ENCODE peak calls at places on chromosomes 1 and 21, in four cellular contexts. S is tibial nerve, G is PC-3, R is left lung. B is an unnamed sample.

GRCh38 chr1:36099681-36100341 is 11.1 kb downstream of the ADPRS start:
- DNase-seq in S (peak), G (peak), R (peak), B (peak)

GRCh38 chr21:29342394-29342957 is 43.8 kb downstream of the BACH1 start:
- DNase-seq in S (peak), G (peak), R (peak), B (no peak)

GRCh38 chr1:32100359-32100758 is 7.5 kb upstream of the KPNA6 start:
- DNase-seq in S (no peak), G (no peak), R (no peak), B (no peak)

GRCh38 chr1:7717769-7718368 is 53.2 kb upstream of the VAMP3 start:
- DNase-seq in S (no peak), G (peak), R (no peak), B (no peak)

GRCh38 chr1:185537601-185538000 is 196.6 kb upstream of the HMCN1 start:
- DNase-seq in S (no peak), G (no peak), R (no peak), B (no peak)

GRCh38 chr1:53639251-53639721 is 99.7 kb downstream of the GLIS1 start:
- DNase-seq in S (no peak), G (peak), R (peak), B (peak)

GRCh38 chr1:232844791-232845190 is 39.6 kb downstream of the MAP10 start:
- DNase-seq in S (no peak), G (peak), R (no peak), B (no peak)

GRCh38 chr21:44982558-44983244 is 42.9 kb downstream of the SLX9 start:
- DNase-seq in S (no peak), G (peak), R (no peak), B (no peak)

GRCh38 chr1:51303751-51304196 is 26.6 kb downstream of the TTC39A start:
- DNase-seq in S (no peak), G (no peak), R (no peak), B (no peak)

GRCh38 chr1:116806245-116806644 is 52.0 kb downstream of the CD2 start:
- DNase-seq in S (no peak), G (no peak), R (no peak), B (no peak)

GRCh38 chr1:3076388-3076740 is 7.4 kb downstream of the PRDM16 start:
- DNase-seq in S (no peak), G (no peak), R (no peak), B (no peak)

GRCh38 chr21:41726970-41727783 is 39.7 kb downstream of the RIPK4 start:
- DNase-seq in S (peak), G (peak), R (no peak), B (peak)

GRCh38 chr21:28959367-28960099 is 33.1 kb downstream of the LTN1 start:
- DNase-seq in S (no peak), G (peak), R (no peak), B (no peak)

GRCh38 chr1:58769809-58770345 is 14.0 kb downstream of the JUN start:
- DNase-seq in S (no peak), G (no peak), R (no peak), B (no peak)

GRCh38 chr1:182111496-182111895 is 50.0 kb upstream of the ZNF648 start:
- DNase-seq in S (no peak), G (no peak), R (no peak), B (no peak)

GRCh38 chr1:236759252-236759859 is 35.7 kb upstream of the MTR start:
- DNase-seq in S (no peak), G (peak), R (no peak), B (peak)

GRCh38 chr1:81832573-81832972 is 31.8 kb downstream of the ADGRL2 start:
- DNase-seq in S (no peak), G (no peak), R (no peak), B (no peak)

GRCh38 chr1:89855413-89856123 is 34.7 kb downstream of the LRRC8D start:
- DNase-seq in S (no peak), G (peak), R (no peak), B (no peak)

GRCh38 chr1:85583355-85584263 is 3.0 kb downstream of the CCN1 start:
- DNase-seq in S (no peak), G (peak), R (no peak), B (no peak)

GRCh38 chr1:204464701-204465100 is 29.9 kb downstream of the PIK3C2B start:
- DNase-seq in S (no peak), G (no peak), R (no peak), B (no peak)

GRCh38 chr1:158972841-158973240 is 36.9 kb upstream of the IFI16 start:
- DNase-seq in S (no peak), G (peak), R (no peak), B (no peak)

GRCh38 chr1:18527921-18528320 is 47.2 kb downstream of the KLHDC7A start:
- DNase-seq in S (no peak), G (no peak), R (no peak), B (no peak)

GRCh38 chr1:13543927-13544556 is 30.2 kb upstream of the LRRC38 start:
- DNase-seq in S (no peak), G (peak), R (peak), B (peak)

GRCh38 chr1:17112496-17113236 is 6.6 kb downstream of the PADI2 start:
- DNase-seq in S (no peak), G (no peak), R (no peak), B (no peak)

GRCh38 chr1:6358757-6359567 is 34.6 kb downstream of the ACOT7 start:
- DNase-seq in S (no peak), G (no peak), R (no peak), B (peak)

GRCh38 chr1:22428672-22429071 is 23.0 kb upstream of the ZBTB40 start:
- DNase-seq in S (no peak), G (peak), R (no peak), B (peak)

GRCh38 chr1:32742132-32742947 is 39.8 kb upstream of the SYNC start:
- DNase-seq in S (no peak), G (peak), R (no peak), B (peak)

GRCh38 chr1:34843392-34844251 is 15.9 kb downstream of the SMIM12 start:
- DNase-seq in S (no peak), G (no peak), R (no peak), B (no peak)

GRCh38 chr21:19322360-19322759 is 918.8 kb upstream of the TMPRSS15 start:
- DNase-seq in S (no peak), G (peak), R (no peak), B (no peak)

DNA sequence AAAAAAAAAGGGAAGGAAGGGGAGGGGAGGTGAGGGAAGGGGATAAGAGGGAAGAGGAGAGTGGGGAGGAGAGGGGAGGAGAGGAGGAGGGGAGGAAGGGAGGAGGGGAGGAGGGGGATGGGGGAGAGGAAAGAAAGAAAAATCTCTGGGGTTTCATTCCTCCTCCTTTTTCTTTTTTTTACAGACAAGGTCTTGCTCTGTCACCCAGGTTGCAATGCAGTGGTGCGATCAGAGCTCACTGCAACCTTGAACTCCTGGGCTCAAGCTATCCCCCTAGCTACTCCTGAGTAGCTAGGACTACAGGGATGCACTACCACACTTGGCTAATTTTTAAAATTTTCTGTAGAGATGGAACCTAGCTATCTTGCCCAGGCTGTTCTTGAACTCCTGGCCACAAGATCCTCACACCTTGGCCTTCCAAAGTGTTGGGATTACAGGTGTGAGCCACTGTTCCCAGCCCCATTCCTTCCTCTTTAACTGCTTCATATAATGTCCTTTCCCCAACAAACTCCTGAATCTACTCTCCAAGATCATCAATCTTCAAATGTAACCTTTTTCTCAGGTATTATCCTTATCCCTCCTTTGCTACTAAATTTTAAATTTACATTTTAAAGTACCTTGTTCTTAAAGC is 23.2 kb downstream of the GON4L start:
- DNase-seq in S (no peak), G (no peak), R (no peak), B (no peak)
- H3K4me3 ChIP-seq in S (no peak), G (no peak), R (no peak), B (no peak)

DNA sequence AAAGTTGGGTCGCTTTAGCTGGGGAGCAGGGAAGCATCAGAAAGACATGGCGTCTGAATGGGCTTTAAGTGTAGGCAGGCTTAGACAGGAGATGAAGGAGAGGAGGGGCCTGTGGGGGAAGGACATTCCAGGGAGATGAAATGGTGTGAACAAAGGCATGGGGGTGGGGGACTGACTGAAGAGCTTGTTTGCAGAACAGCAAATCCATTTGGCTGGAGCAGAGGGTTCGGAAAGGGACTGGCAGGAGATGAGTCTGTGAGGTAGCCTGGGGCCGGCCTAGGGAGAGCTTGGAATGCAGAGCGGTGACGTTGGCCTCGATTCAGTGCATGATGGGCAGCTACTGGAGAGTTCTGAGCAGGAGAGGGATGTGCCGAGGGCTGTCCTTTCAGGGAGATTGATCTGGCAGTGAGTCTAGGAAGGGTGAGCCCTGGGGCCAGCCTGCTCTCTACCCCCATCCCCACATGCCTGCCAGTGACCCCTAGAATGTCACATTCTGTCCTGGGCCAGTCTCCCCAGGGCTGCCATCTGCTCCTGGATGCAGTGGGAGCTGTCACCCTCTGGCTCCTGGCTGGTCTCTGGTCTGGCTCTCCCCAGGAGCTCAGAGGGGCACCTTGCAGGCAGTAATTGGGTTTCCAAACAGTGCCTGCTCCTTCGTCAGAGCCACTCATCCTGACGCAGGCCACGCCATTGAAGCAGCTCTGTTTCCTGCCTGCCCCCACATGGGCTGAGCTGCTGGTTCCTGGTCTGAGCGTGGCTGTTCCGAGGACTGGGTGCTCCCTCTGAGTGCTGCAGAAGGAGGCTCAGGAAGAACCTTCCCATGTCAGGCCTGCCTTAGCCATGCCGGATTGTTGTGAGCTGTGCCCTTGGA is 22.3 kb upstream of the TMEM222 start:
- DNase-seq in S (peak), G (peak), R (peak), B (peak)
- H3K4me3 ChIP-seq in S (no peak), G (peak), R (no peak), B (no peak)

GRCh38 chr1:160672789-160673695 is 26.2 kb upstream of the SLAMF1 start:
- DNase-seq in S (no peak), G (no peak), R (no peak), B (no peak)
- H3K4me3 ChIP-seq in S (no peak), G (no peak), R (peak), B (no peak)

GRCh38 chr1:151284013-151284577 is 2.0 kb downstream of the ZNF687 start:
- DNase-seq in S (no peak), G (no peak), R (no peak), B (no peak)
- H3K4me3 ChIP-seq in S (no peak), G (no peak), R (no peak), B (no peak)